ENCODE peak calls at places on chromosomes 3 and 15, in nine cellular contexts. One of them, this sample, is unnamed.
A peak's percentile ranks its signal among the peaks of the same experiment; 100 is the strongest.

GRCh38 chr15:73832657-73833056 is 40.7 kb upstream of the TBC1D21 start:
- DNase-seq in lower lobe of right lung: no peak
- DNase-seq in stimulated activated CD8-positive, alpha-beta memory T cell treated with anti-CD3 and anti-CD28 coated beads, Interleukin-15, amount 100 ng/mL, for 24 hours: no peak
- DNase-seq in CD4-positive, alpha-beta memory T cell: no peak
- DNase-seq in NCI-H345: no peak
- DNase-seq in IMR-90: no peak
- DNase-seq in upper lobe of right lung: no peak
- DNase-seq in pancreas: no peak
- DNase-seq in cardiac muscle cell: peak; percentile 7
- DNase-seq in this sample: no peak

GRCh38 chr3:192888121-192888520 is 29.5 kb downstream of the MB21D2 start:
- DNase-seq in lower lobe of right lung: no peak
- DNase-seq in stimulated activated CD8-positive, alpha-beta memory T cell treated with anti-CD3 and anti-CD28 coated beads, Interleukin-15, amount 100 ng/mL, for 24 hours: no peak
- DNase-seq in CD4-positive, alpha-beta memory T cell: no peak
- DNase-seq in NCI-H345: no peak
- DNase-seq in IMR-90: no peak
- DNase-seq in upper lobe of right lung: no peak
- DNase-seq in pancreas: no peak
- DNase-seq in cardiac muscle cell: no peak
- DNase-seq in this sample: no peak

GRCh38 chr3:52188586-52189404 is 9.2 kb upstream of the ALAS1 start:
- DNase-seq in lower lobe of right lung: no peak
- DNase-seq in stimulated activated CD8-positive, alpha-beta memory T cell treated with anti-CD3 and anti-CD28 coated beads, Interleukin-15, amount 100 ng/mL, for 24 hours: no peak
- DNase-seq in CD4-positive, alpha-beta memory T cell: no peak
- DNase-seq in NCI-H345: no peak
- DNase-seq in IMR-90: no peak
- DNase-seq in upper lobe of right lung: no peak
- DNase-seq in pancreas: no peak
- DNase-seq in cardiac muscle cell: no peak
- DNase-seq in this sample: no peak

GRCh38 chr3:76505202-76505875 is 534.6 kb upstream of the ROBO2 start:
- DNase-seq in lower lobe of right lung: no peak
- DNase-seq in stimulated activated CD8-positive, alpha-beta memory T cell treated with anti-CD3 and anti-CD28 coated beads, Interleukin-15, amount 100 ng/mL, for 24 hours: no peak
- DNase-seq in CD4-positive, alpha-beta memory T cell: no peak
- DNase-seq in NCI-H345: no peak
- DNase-seq in IMR-90: no peak
- DNase-seq in upper lobe of right lung: no peak
- DNase-seq in pancreas: no peak
- DNase-seq in cardiac muscle cell: no peak
- DNase-seq in this sample: no peak

GRCh38 chr3:172461530-172462138 is 13.4 kb upstream of the GHSR start:
- DNase-seq in lower lobe of right lung: no peak
- DNase-seq in stimulated activated CD8-positive, alpha-beta memory T cell treated with anti-CD3 and anti-CD28 coated beads, Interleukin-15, amount 100 ng/mL, for 24 hours: no peak
- DNase-seq in CD4-positive, alpha-beta memory T cell: peak; percentile 20
- DNase-seq in NCI-H345: peak; percentile 0
- DNase-seq in IMR-90: peak; percentile 10
- DNase-seq in upper lobe of right lung: no peak
- DNase-seq in pancreas: no peak
- DNase-seq in cardiac muscle cell: peak; percentile 46
- DNase-seq in this sample: no peak

GRCh38 chr3:184289426-184289938 is 9.6 kb upstream of the PSMD2 start:
- DNase-seq in lower lobe of right lung: peak; percentile 58
- DNase-seq in stimulated activated CD8-positive, alpha-beta memory T cell treated with anti-CD3 and anti-CD28 coated beads, Interleukin-15, amount 100 ng/mL, for 24 hours: peak; percentile 28
- DNase-seq in CD4-positive, alpha-beta memory T cell: peak; percentile 48
- DNase-seq in NCI-H345: peak; percentile 75
- DNase-seq in IMR-90: peak; percentile 38
- DNase-seq in upper lobe of right lung: peak; percentile 68
- DNase-seq in pancreas: no peak
- DNase-seq in cardiac muscle cell: peak; percentile 65
- DNase-seq in this sample: peak; percentile 57

GRCh38 chr3:121916189-121916588 is 22.0 kb downstream of the SLC15A2 start:
- DNase-seq in lower lobe of right lung: no peak
- DNase-seq in stimulated activated CD8-positive, alpha-beta memory T cell treated with anti-CD3 and anti-CD28 coated beads, Interleukin-15, amount 100 ng/mL, for 24 hours: no peak
- DNase-seq in CD4-positive, alpha-beta memory T cell: no peak
- DNase-seq in NCI-H345: no peak
- DNase-seq in IMR-90: no peak
- DNase-seq in upper lobe of right lung: no peak
- DNase-seq in pancreas: no peak
- DNase-seq in cardiac muscle cell: no peak
- DNase-seq in this sample: no peak

GRCh38 chr3:47565861-47566550 is 12.7 kb downstream of the CSPG5 start:
- DNase-seq in lower lobe of right lung: no peak
- DNase-seq in stimulated activated CD8-positive, alpha-beta memory T cell treated with anti-CD3 and anti-CD28 coated beads, Interleukin-15, amount 100 ng/mL, for 24 hours: no peak
- DNase-seq in CD4-positive, alpha-beta memory T cell: no peak
- DNase-seq in NCI-H345: no peak
- DNase-seq in IMR-90: no peak
- DNase-seq in upper lobe of right lung: no peak
- DNase-seq in pancreas: no peak
- DNase-seq in cardiac muscle cell: no peak
- DNase-seq in this sample: no peak

GRCh38 chr3:49017978-49018706 is at the start of gene DALRD3:
- DNase-seq in lower lobe of right lung: peak; percentile 79
- DNase-seq in stimulated activated CD8-positive, alpha-beta memory T cell treated with anti-CD3 and anti-CD28 coated beads, Interleukin-15, amount 100 ng/mL, for 24 hours: no peak
- DNase-seq in CD4-positive, alpha-beta memory T cell: peak; percentile 67
- DNase-seq in NCI-H345: peak; percentile 81
- DNase-seq in IMR-90: peak; percentile 51
- DNase-seq in upper lobe of right lung: peak; percentile 85
- DNase-seq in pancreas: peak; percentile 60
- DNase-seq in cardiac muscle cell: peak; percentile 64
- DNase-seq in this sample: peak; percentile 85

GRCh38 chr3:116001063-116001765 is 377.9 kb downstream of the GAP43 start:
- DNase-seq in lower lobe of right lung: no peak
- DNase-seq in stimulated activated CD8-positive, alpha-beta memory T cell treated with anti-CD3 and anti-CD28 coated beads, Interleukin-15, amount 100 ng/mL, for 24 hours: no peak
- DNase-seq in CD4-positive, alpha-beta memory T cell: no peak
- DNase-seq in NCI-H345: no peak
- DNase-seq in IMR-90: peak; percentile 30
- DNase-seq in upper lobe of right lung: no peak
- DNase-seq in pancreas: no peak
- DNase-seq in cardiac muscle cell: peak; percentile 47
- DNase-seq in this sample: no peak

GRCh38 chr3:172595648-172596393 is 72.6 kb upstream of the TNFSF10 start:
- DNase-seq in lower lobe of right lung: no peak
- DNase-seq in stimulated activated CD8-positive, alpha-beta memory T cell treated with anti-CD3 and anti-CD28 coated beads, Interleukin-15, amount 100 ng/mL, for 24 hours: no peak
- DNase-seq in CD4-positive, alpha-beta memory T cell: peak; percentile 68
- DNase-seq in NCI-H345: no peak
- DNase-seq in IMR-90: peak; percentile 40
- DNase-seq in upper lobe of right lung: no peak
- DNase-seq in pancreas: peak; percentile 31
- DNase-seq in cardiac muscle cell: peak; percentile 79
- DNase-seq in this sample: no peak

GRCh38 chr15:85649372-85649771 is 145.4 kb downstream of the KLHL25 start:
- DNase-seq in lower lobe of right lung: no peak
- DNase-seq in stimulated activated CD8-positive, alpha-beta memory T cell treated with anti-CD3 and anti-CD28 coated beads, Interleukin-15, amount 100 ng/mL, for 24 hours: no peak
- DNase-seq in CD4-positive, alpha-beta memory T cell: no peak
- DNase-seq in NCI-H345: no peak
- DNase-seq in IMR-90: peak; percentile 90
- DNase-seq in upper lobe of right lung: no peak
- DNase-seq in pancreas: no peak
- DNase-seq in cardiac muscle cell: peak; percentile 89
- DNase-seq in this sample: no peak

GRCh38 chr3:57729339-57730039 is 26.6 kb upstream of the SLMAP start:
- DNase-seq in lower lobe of right lung: no peak
- DNase-seq in stimulated activated CD8-positive, alpha-beta memory T cell treated with anti-CD3 and anti-CD28 coated beads, Interleukin-15, amount 100 ng/mL, for 24 hours: no peak
- DNase-seq in CD4-positive, alpha-beta memory T cell: no peak
- DNase-seq in NCI-H345: no peak
- DNase-seq in IMR-90: peak; percentile 35
- DNase-seq in upper lobe of right lung: no peak
- DNase-seq in pancreas: no peak
- DNase-seq in cardiac muscle cell: peak; percentile 42
- DNase-seq in this sample: no peak

This sample was measured in H1.